ENCODE peak calls at places on chromosome 4, in four cellular contexts. X is GM23338, H is H9, O is mammary epithelial cell. F is an unnamed sample.

GRCh38 chr4:174907508-174907907 is 10.7 kb upstream of the ADAM29 start:
- DNase-seq in O (no peak), H (no peak), X (no peak), F (no peak)

GRCh38 chr4:80986021-80986420 is 44.5 kb upstream of the BMP3 start:
- DNase-seq in X (no peak), H (no peak), O (no peak), F (no peak)

GRCh38 chr4:67327245-67327860 is 217.9 kb downstream of the CENPC start:
- DNase-seq in X (peak; percentile 91), O (peak; percentile 37), H (peak; percentile 38), F (peak; percentile 47)

GRCh38 chr4:145939241-145939640 is 618 bp upstream of the ZNF827 start:
- DNase-seq in O (peak; percentile 22), X (no peak), H (no peak), F (peak; percentile 20)

GRCh38 chr4:151485541-151486131 is 76.7 kb downstream of the FHIP1A start:
- DNase-seq in O (no peak), X (peak; percentile 32), H (peak; percentile 37), F (no peak)

GRCh38 chr4:2908686-2909085 is 54.5 kb downstream of the NOP14 start:
- DNase-seq in O (no peak), X (no peak), H (no peak), F (no peak)

GRCh38 chr4:12861422-12861821 is 622.7 kb downstream of the RAB28 start:
- DNase-seq in H (no peak), O (no peak), X (no peak), F (no peak)

GRCh38 chr4:176321589-176321988 is 1.8 kb downstream of the SPCS3 start:
- DNase-seq in O (no peak), H (no peak), X (no peak), F (no peak)

GRCh38 chr4:168319486-168320019 is 1.0 kb upstream of the DDX60 start:
- DNase-seq in O (peak; percentile 51), H (no peak), X (peak; percentile 33), F (no peak)

DNA sequence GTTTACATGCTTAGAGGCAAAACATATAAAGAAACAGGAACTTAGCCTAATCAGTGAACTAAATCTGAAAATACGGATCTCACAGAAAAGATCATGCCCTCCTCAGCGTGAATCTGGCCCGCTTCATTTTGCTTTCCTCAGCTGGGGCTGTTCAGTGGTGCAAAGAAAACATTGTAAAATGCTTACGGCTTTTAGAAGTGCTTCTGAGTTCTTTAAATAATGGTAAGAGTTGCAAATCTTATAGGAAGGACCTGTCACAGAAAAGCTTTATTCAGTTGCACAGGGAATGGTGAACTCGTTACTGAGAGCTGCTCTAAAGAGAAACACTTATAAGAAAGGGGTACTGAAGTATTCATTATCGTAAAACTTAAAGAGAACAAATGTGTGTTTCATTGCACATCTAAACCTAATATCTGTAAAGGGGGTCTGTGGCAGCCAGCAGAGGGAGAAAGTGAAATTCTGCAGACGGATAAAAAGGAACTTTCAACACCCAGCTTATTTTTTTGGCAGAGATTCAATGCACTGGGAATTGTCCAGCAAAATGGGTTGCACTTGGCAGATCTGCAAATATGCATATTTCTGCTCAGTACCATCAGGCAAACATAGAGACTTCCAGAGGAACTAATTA is 139.2 kb upstream of the ANK2 start:
- DNase-seq in H (no peak), X (no peak), O (no peak), F (peak; percentile 68)
- H2AFZ ChIP-seq in H (no peak overlapping the region), X (no peak overlapping the region), O (peak overlapping the region; percentile 52), F (no peak overlapping the region)

GRCh38 chr4:25903905-25904747 is 9.9 kb upstream of the SMIM20 start:
- DNase-seq in H (no peak), O (no peak), X (no peak), F (no peak)
- H2AFZ ChIP-seq in H (no peak overlapping the region), O (peak overlapping the region; percentile 46), X (no peak overlapping the region), F (no peak overlapping the region)

GRCh38 chr4:173506780-173507211 is 23.2 kb downstream of the HAND2 start:
- DNase-seq in H (peak; percentile 43), O (no peak), X (peak; percentile 44), F (no peak)
- H2AFZ ChIP-seq in H (no peak overlapping the region), O (no peak overlapping the region), X (no peak overlapping the region), F (peak overlapping the region; percentile 18)

GRCh38 chr4:44056721-44057151 is 391.9 kb downstream of the KCTD8 start:
- DNase-seq in O (no peak), X (peak; percentile 95), H (peak; percentile 95), F (no peak)
- H2AFZ ChIP-seq in O (no peak overlapping the region), X (no peak overlapping the region), H (no peak overlapping the region), F (no peak overlapping the region)

GRCh38 chr4:99403380-99404194 is 31.6 kb downstream of the ADH7 start:
- DNase-seq in H (no peak), O (peak; percentile 18), X (no peak), F (peak; percentile 12)
- H2AFZ ChIP-seq in H (no peak overlapping the region), O (no peak overlapping the region), X (peak overlapping the region; percentile 64), F (no peak overlapping the region)

GRCh38 chr4:132998585-132999230 is 150.4 kb upstream of the PCDH10 start:
- DNase-seq in O (no peak), H (no peak), X (no peak), F (no peak)

GRCh38 chr4:133003169-133003568 is 145.9 kb upstream of the PCDH10 start:
- DNase-seq in H (no peak), X (no peak), O (no peak), F (no peak)

GRCh38 chr4:133000012-133000411 is 149.1 kb upstream of the PCDH10 start:
- DNase-seq in O (peak; percentile 27), H (no peak), X (no peak), F (peak; percentile 5)
- H2AFZ ChIP-seq in O (no peak overlapping the region), H (no peak overlapping the region), X (peak overlapping the region; percentile 35), F (no peak overlapping the region)

DNA sequence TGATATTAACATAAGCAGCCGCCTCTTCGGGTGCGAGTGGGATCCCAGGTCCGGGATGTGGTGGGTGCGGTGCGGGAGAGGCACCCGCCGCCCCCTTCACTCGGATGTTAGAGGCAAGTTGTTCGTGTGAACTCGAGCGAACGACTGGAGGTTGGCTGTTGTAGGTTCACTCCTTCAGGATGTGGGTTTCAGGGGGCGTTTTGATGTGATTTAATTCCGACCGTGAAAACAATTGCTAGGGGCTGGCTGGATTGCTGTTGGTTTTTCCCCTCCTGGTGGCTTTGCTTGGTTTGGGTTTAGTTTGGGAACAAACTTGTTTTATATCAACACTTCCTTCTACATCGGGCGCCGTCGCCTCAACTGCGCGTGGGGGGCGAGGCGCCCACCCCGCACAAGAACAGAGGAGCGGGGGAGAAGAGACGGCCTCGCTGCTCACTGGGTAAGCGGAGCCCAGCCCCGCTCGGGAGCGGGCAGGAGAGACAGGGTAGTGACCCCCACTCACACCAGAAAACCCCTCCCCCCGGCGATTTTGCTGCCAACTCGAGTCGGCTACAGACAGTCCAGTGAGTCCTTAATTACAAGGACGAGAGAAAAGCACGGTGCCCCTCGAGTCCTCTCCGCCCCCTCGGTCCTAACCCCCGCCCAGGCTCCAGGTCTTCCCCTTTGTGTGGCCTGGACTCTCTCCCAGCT is 3.0 kb upstream of the LEF1 start:
- DNase-seq in H (peak; percentile 57), X (peak; percentile 62), O (no peak), F (no peak)
- H2AFZ ChIP-seq in H (no peak overlapping the region), X (peak overlapping the region; percentile 74), O (no peak overlapping the region), F (no peak overlapping the region)

GRCh38 chr4:38306482-38307071 is 346.4 kb downstream of the PTTG2 start:
- DNase-seq in X (no peak), O (no peak), H (no peak), F (no peak)
- H2AFZ ChIP-seq in X (no peak overlapping the region), O (no peak overlapping the region), H (no peak overlapping the region), F (no peak overlapping the region)